ENCODE peak calls at places on chromosomes 11 and 22, in six cellular contexts. G, L, N, E, F and V are unnamed samples.

GRCh38 chr11:76380161-76380976 is 563 bp downstream of the THAP12 start:
- DNase-seq in F (no peak), E (peak; percentile 23), L (peak; percentile 64), G (no peak), N (peak; percentile 1), V (peak; percentile 78)

GRCh38 chr11:68810164-68810563 is 31.6 kb downstream of the CPT1A start:
- DNase-seq in E (no peak), L (no peak), N (peak; percentile 18), F (no peak), G (no peak), V (no peak)

GRCh38 chr22:27108425-27109114 is 451.2 kb downstream of the MIAT start:
- DNase-seq in L (peak; percentile 93), E (no peak), F (no peak), N (no peak), G (peak; percentile 88), V (peak; percentile 90)

GRCh38 chr11:1858154-1858553 is 5.3 kb downstream of the LSP1 start:
- DNase-seq in L (no peak), F (no peak), G (no peak), N (no peak), E (no peak), V (no peak)

GRCh38 chr22:30054764-30055069 is 25.5 kb upstream of the HORMAD2 start:
- DNase-seq in G (no peak), N (no peak), E (no peak), F (no peak), L (no peak), V (no peak)

GRCh38 chr11:126646701-126647209 is 291.3 kb downstream of the ST3GAL4 start:
- DNase-seq in L (no peak), E (no peak), G (no peak), N (no peak), F (no peak), V (no peak)

GRCh38 chr11:118437736-118438125 is 1.4 kb downstream of the KMT2A start:
- DNase-seq in F (no peak), L (peak; percentile 67), G (peak; percentile 85), E (peak; percentile 31), N (peak; percentile 38), V (peak; percentile 74)

GRCh38 chr22:44084044-44084772 is 60.1 kb downstream of the PARVB start:
- DNase-seq in L (no peak), E (no peak), N (no peak), F (no peak), G (no peak), V (no peak)

GRCh38 chr11:62805044-62805892 is at the start of gene NXF1:
- DNase-seq in N (peak; percentile 97), L (peak; percentile 97), G (peak; percentile 99), E (peak; percentile 96), F (peak; percentile 98), V (peak; percentile 95)

GRCh38 chr22:46993626-46994025 is 231.2 kb downstream of the TBC1D22A start:
- DNase-seq in N (no peak), G (peak; percentile 83), F (no peak), L (no peak), E (peak; percentile 81), V (no peak)

GRCh38 chr22:39206491-39206890 is 38.3 kb downstream of the PDGFB start:
- DNase-seq in L (peak; percentile 43), F (no peak), G (peak; percentile 84), N (no peak), E (no peak), V (peak; percentile 29)

GRCh38 chr11:64539711-64540420 is 51.2 kb upstream of the SLC22A12 start:
- DNase-seq in F (no peak), G (no peak), L (no peak), E (no peak), N (no peak), V (no peak)

GRCh38 chr22:42313804-42314581 is 43.5 kb upstream of the TCF20 start:
- DNase-seq in N (peak; percentile 75), L (peak; percentile 75), F (no peak), E (peak; percentile 50), G (no peak), V (no peak)

GRCh38 chr22:45450931-45451651 is 37.6 kb downstream of the RIBC2 start:
- DNase-seq in G (peak; percentile 90), L (peak; percentile 83), E (no peak), F (no peak), N (no peak), V (no peak)

GRCh38 chr11:95364324-95365295 is 133.6 kb upstream of the SESN3 start:
- DNase-seq in G (no peak), L (no peak), N (no peak), F (no peak), E (no peak), V (no peak)

GRCh38 chr11:92198276-92198675 is 26.3 kb upstream of the FAT3 start:
- DNase-seq in L (no peak), G (no peak), F (no peak), E (no peak), N (no peak), V (no peak)

GRCh38 chr11:115920841-115921480 is 416.7 kb upstream of the CADM1 start:
- DNase-seq in E (no peak), L (no peak), F (no peak), G (no peak), N (no peak), V (no peak)

GRCh38 chr22:24437820-24438328 is 10.5 kb downstream of the ADORA2A start:
- DNase-seq in L (no peak), G (no peak), N (no peak), F (no peak), E (peak; percentile 18), V (peak; percentile 22)
- TF ChIP-seq CTCF in L (no peak), G (no peak), N (peak; percentile 13), F (no peak), E (no peak), V (no peak)

GRCh38 chr22:50700387-50701075 is 27.9 kb downstream of the SHANK3 start:
- DNase-seq in L (peak; percentile 57), E (no peak), G (peak; percentile 85), N (no peak), F (no peak), V (no peak)

GRCh38 chr22:50699001-50699753 is 26.6 kb downstream of the SHANK3 start:
- DNase-seq in L (peak; percentile 58), F (no peak), N (no peak), G (peak; percentile 82), E (no peak), V (no peak)

GRCh38 chr22:50698546-50698945 is 25.9 kb downstream of the SHANK3 start:
- DNase-seq in G (peak; percentile 78), E (no peak), L (peak; percentile 60), F (no peak), N (no peak), V (no peak)

GRCh38 chr22:50701076-50701419 is 28.4 kb downstream of the SHANK3 start:
- DNase-seq in N (no peak), G (peak; percentile 83), L (peak; percentile 62), F (no peak), E (no peak), V (no peak)

GRCh38 chr22:50699754-50700386 is 27.2 kb downstream of the SHANK3 start:
- DNase-seq in N (peak; percentile 46), F (no peak), E (no peak), G (peak; percentile 84), L (peak; percentile 48), V (no peak)
- TF ChIP-seq CTCF in N (peak; percentile 20), F (peak; percentile 36), E (no peak), G (no peak), L (no peak), V (no peak)

DNA sequence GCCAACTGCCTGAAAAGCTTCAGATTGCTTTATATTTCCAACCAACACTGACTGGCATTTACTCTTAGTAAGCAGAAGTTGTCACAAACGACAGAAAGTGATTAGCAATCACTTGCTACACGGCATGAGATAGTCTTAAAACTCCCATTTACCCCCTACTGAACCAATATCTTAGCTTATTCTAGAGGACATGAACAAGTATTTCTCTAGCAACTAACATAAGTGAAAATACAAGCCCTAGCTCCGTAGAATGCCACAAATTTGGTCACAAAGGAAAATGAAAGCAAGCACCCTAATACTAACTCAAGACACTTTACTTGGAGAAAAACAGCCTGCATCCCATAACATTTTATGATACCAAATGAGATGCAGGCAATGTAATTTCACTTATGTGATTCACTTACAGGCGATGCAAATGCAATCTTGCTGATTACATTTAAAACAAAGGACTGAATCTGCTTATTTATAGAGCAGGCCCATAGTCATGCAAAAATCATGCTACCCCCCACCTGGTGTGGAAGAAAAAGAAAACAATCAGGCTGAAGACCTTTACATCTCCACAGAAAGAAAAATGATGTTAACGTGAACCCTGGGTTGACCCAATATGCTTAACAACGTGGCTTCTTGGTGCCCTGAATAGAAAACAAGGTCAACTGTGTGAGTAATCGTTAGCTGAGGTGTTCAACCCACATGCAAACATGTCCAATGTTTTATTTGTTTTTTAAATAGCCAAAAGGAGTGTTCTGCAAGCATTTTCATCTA is 25.6 kb downstream of the MPPED2 start:
- DNase-seq in L (no peak), G (no peak), F (no peak), N (no peak), E (no peak), V (no peak)
- TF ChIP-seq CTCF in L (no peak), G (no peak), F (no peak), N (no peak), E (no peak), V (no peak)

GRCh38 chr11:77557553-77557952 is 32.2 kb upstream of the AQP11 start:
- DNase-seq in E (no peak), L (no peak), F (no peak), G (no peak), N (peak; percentile 9), V (no peak)
- TF ChIP-seq CTCF in E (no peak), L (no peak), F (peak; percentile 53), G (no peak), N (peak; percentile 6), V (no peak)

DNA sequence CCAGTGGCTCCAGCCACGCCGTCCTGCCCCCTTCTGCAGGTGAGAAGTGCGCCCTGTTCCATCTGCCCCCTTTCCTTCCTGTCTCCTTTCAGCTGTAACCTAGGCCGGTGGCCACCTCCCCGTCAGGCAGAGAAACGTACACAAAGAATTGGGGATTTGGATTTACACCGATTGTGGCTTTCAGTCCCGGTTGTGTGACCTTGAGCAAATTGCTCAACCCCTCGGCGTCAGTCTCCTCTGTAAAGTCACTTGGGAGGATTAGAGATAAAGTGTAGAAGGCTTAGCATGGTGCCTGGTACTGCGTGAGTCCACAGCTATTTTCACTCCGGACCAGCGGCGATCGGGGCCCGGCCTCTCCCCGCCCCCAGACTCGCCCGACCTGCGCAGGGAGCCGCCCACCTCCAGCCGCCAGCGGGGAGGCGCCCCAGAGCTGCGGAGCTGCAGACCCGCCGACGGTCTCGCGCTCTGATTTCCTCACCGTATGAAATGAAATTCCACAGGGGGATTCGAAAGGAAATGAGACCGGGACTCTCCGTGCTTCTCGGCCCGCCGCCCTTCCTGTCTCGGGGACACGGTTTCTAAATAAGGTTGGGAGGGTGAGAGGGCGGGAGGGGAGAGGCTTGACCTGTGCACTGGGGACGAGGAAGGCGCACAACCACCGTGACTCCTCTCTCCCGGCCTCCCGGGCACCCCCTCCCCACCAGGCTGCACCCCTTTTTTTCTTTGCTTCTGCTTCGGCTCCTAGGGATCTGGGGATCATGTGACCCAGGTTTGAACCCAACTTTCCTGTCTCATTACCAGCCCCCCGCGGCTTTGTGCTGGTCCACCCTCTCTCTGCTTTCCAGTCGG is 703 bp upstream of the FZD4 start:
- DNase-seq in L (peak; percentile 93), E (peak; percentile 88), F (peak; percentile 83), G (peak; percentile 97), N (peak; percentile 94), V (peak; percentile 95)
- TF ChIP-seq CTCF in L (no peak), E (peak; percentile 13), F (peak; percentile 16), G (no peak), N (peak; percentile 16), V (no peak)